ENCODE peak calls at places on chromosomes 11 and 22, in eight cellular contexts. Q is coronary artery, X is astrocyte of the spinal cord, S is fibroblast of mammary gland, K is AG10803, F is lower lobe of right lung, J is nephron progenitor cell, P is MM.1S. H is an unnamed sample.

GRCh38 chr11:119055901-119056300 is 1.1 kb downstream of the HYOU1 start:
- DNase-seq in Q (no peak), X (peak), S (peak), K (peak), F (no peak), J (no peak), P (peak), H (no peak)

GRCh38 chr22:38104084-38104483 is 6.4 kb downstream of the BAIAP2L2 start:
- DNase-seq in Q (no peak), X (no peak), S (peak), K (no peak), F (peak), J (no peak), P (peak), H (no peak)

GRCh38 chr22:26806445-26807170 is 149.2 kb downstream of the MIAT start:
- DNase-seq in Q (no peak), X (no peak), S (no peak), K (no peak), F (no peak), J (no peak), P (no peak), H (no peak)

GRCh38 chr11:67372232-67372992 is 986 bp downstream of the CLCF1 start:
- DNase-seq in Q (no peak), X (no peak), S (no peak), K (no peak), F (peak), J (peak), P (no peak), H (no peak)

GRCh38 chr11:69664103-69664775 is 10.9 kb downstream of the LTO1 start:
- DNase-seq in Q (no peak), X (no peak), S (no peak), K (no peak), F (peak), J (no peak), P (no peak), H (no peak)

GRCh38 chr22:46335201-46336118 is at the start of gene TRMU:
- DNase-seq in Q (peak), X (peak), S (peak), K (peak), F (peak), J (peak), P (peak), H (peak)

GRCh38 chr22:48520888-48521600 is 1306.6 kb downstream of the BRD1 start:
- DNase-seq in Q (no peak), X (no peak), S (no peak), K (no peak), F (no peak), J (no peak), P (no peak), H (no peak)

GRCh38 chr11:121929581-121929980 is 186.4 kb downstream of the BLID start:
- DNase-seq in Q (no peak), X (peak), S (peak), K (peak), F (no peak), J (peak), P (no peak), H (no peak)

GRCh38 chr11:74988541-74989268 is at the start of gene NEU3:
- DNase-seq in Q (peak), X (peak), S (peak), K (peak), F (peak), J (peak), P (peak), H (peak)

GRCh38 chr11:121248496-121248895 is 44.1 kb upstream of the SC5D start:
- DNase-seq in Q (no peak), X (no peak), S (no peak), K (no peak), F (no peak), J (no peak), P (no peak), H (no peak)

GRCh38 chr11:83284501-83285051 is 1.6 kb downstream of the CCDC90B start:
- DNase-seq in Q (no peak), X (no peak), S (no peak), K (no peak), F (no peak), J (no peak), P (no peak), H (no peak)

GRCh38 chr11:3021125-3021524 is 29.0 kb upstream of the NAP1L4 start:
- DNase-seq in Q (no peak), X (no peak), S (peak), K (no peak), F (no peak), J (peak), P (peak), H (peak)

GRCh38 chr11:114719562-114719961 is 41.2 kb downstream of the NXPE2 start:
- DNase-seq in Q (no peak), X (no peak), S (no peak), K (no peak), F (no peak), J (no peak), P (no peak), H (no peak)

GRCh38 chr11:1516273-1517067 is 29.9 kb upstream of the MOB2 start:
- DNase-seq in Q (no peak), X (peak), S (no peak), K (peak), F (peak), J (no peak), P (no peak), H (no peak)

GRCh38 chr22:50104149-50104548 is 14.3 kb downstream of the MOV10L1 start:
- DNase-seq in Q (no peak), X (no peak), S (no peak), K (no peak), F (no peak), J (no peak), P (no peak), H (no peak)

GRCh38 chr22:23305922-23306374 is 125.6 kb downstream of the BCR start:
- DNase-seq in Q (peak), X (peak), S (peak), K (peak), F (peak), J (no peak), P (no peak), H (no peak)

GRCh38 chr11:103923473-103923931 is 112.9 kb upstream of the DDI1 start:
- DNase-seq in Q (no peak), X (no peak), S (no peak), K (peak), F (no peak), J (no peak), P (no peak), H (no peak)

GRCh38 chr11:59551651-59552521 is 40.5 kb downstream of the OR4D9 start:
- DNase-seq in Q (no peak), X (peak), S (peak), K (peak), F (no peak), J (peak), P (no peak), H (no peak)

GRCh38 chr11:113991170-113991569 is 16.3 kb downstream of the HTR3A start:
- DNase-seq in Q (no peak), X (peak), S (peak), K (no peak), F (no peak), J (peak), P (peak), H (no peak)

GRCh38 chr22:24926849-24927579 is 19.5 kb downstream of the LHFPL7 start:
- DNase-seq in Q (no peak), X (peak), S (peak), K (no peak), F (no peak), J (no peak), P (no peak), H (no peak)

GRCh38 chr11:22657101-22657694 is 9.2 kb upstream of the GAS2 start:
- DNase-seq in Q (no peak), X (no peak), S (no peak), K (no peak), F (no peak), J (no peak), P (no peak), H (peak)

GRCh38 chr11:83054904-83055380 is 16.8 kb downstream of the RAB30 start:
- DNase-seq in Q (no peak), X (no peak), S (no peak), K (no peak), F (no peak), J (no peak), P (peak), H (no peak)

DNA sequence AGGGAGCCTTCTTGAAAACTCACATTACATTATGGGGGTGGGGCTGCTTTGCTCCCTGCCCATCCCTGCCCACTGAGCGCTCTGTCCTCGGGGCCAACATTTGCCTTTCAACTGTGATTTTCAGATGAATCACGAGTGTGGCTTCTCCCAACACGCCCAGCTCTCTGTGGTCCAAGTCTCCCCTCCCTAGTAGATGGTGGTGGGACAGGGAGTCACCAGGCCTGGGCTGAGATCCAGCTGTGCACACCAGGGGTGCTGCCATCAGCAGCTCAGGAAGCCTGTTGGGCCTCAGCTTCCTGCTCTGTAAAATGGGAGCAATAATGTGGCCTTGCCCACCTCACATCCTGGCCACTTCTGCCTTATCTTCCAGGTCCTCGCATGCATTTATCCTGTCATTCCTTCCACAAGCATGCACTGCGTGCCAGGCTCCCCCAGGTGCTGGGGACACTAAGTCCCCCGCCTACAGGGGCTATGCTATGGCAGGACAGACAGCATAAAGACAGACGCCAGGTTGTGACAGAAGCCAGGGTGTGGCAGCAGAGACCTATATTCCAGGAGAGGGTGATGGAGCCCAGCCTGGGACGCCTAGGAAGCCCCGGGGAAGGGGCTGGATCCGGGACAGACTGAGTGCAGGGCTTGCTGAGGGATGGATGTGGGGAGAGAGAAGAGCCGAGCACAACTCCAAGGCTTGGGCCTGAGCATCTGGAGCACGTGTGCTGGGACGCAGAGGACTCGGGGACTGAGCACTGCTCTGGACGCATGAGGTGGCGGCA is 30.5 kb downstream of the NFAM1 start:
- DNase-seq in Q (no peak), X (no peak), S (no peak), K (no peak), F (no peak), J (no peak), P (no peak), H (no peak)
- TF ChIP-seq CTCF in Q (no peak), X (no peak), S (no peak), K (no peak), F (no peak), J (no peak), P (no peak), H (no peak)

DNA sequence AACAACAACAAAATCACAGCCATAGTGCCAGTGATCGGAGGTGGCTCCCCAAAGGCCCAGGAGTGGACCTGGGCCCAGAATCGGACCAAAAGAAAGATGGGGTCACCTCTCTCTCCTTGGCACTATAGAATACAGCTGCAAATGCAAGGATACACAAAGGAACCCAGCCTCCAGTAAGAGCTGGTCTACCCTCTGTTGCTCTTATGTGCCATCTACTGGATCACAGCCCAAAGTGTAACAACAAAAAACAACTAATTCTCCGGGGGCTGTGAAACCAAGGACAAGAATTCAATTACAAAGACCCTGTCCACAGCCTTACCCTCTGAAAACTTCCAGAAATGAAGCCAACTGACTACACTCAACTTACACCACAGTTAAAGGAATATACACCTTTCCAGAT is 21.6 kb downstream of the OR8G5 start:
- DNase-seq in Q (no peak), X (no peak), S (no peak), K (no peak), F (no peak), J (no peak), P (no peak), H (no peak)
- TF ChIP-seq CTCF in Q (no peak), X (peak), S (no peak), K (no peak), F (no peak), J (no peak), P (peak), H (no peak)

GRCh38 chr11:65773784-65774411 is 6.9 kb downstream of the AP5B1 start:
- DNase-seq in Q (no peak), X (no peak), S (peak), K (no peak), F (no peak), J (no peak), P (no peak), H (peak)
- TF ChIP-seq CTCF in Q (no peak), X (no peak), S (peak), K (peak), F (no peak), J (no peak), P (peak), H (no peak)

GRCh38 chr11:18526130-18526520 is 617 bp downstream of the TSG101 start:
- DNase-seq in Q (no peak), X (no peak), S (no peak), K (no peak), F (no peak), J (no peak), P (no peak), H (no peak)

GRCh38 chr11:18524248-18524647 is 2.5 kb downstream of the TSG101 start:
- DNase-seq in Q (no peak), X (no peak), S (no peak), K (no peak), F (no peak), J (no peak), P (no peak), H (no peak)

GRCh38 chr11:18523079-18523478 is 3.7 kb downstream of the TSG101 start:
- DNase-seq in Q (no peak), X (no peak), S (no peak), K (no peak), F (no peak), J (no peak), P (no peak), H (no peak)

GRCh38 chr11:18521123-18521522 is 5.6 kb downstream of the TSG101 start:
- DNase-seq in Q (no peak), X (no peak), S (no peak), K (no peak), F (no peak), J (no peak), P (no peak), H (no peak)

DNA sequence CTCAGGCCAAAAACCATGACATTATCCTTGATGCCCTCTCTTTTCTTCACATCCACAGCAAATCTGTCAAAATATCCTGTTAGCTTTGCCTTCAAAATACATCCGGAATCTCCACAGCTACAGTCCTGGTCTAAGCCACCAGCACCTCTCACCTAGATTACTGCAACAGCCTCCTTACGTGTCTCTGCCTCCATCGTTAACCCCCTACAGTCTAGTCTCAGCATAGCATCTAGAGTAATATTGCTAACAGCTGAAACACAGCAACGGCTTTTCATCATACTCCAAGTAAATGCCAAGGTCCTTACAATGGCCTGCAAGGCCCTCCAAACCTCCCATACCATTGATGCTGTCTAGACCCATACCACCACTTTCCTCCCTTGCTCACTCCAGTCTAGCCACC is 4.4 kb downstream of the TSG101 start:
- DNase-seq in Q (no peak), X (no peak), S (peak), K (peak), F (no peak), J (no peak), P (no peak), H (no peak)
- TF ChIP-seq CTCF in Q (no peak), X (peak), S (peak), K (peak), F (no peak), J (no peak), P (peak), H (no peak)

GRCh38 chr11:27191061-27191460 is 150.4 kb downstream of the BBOX1 start:
- DNase-seq in Q (no peak), X (no peak), S (no peak), K (no peak), F (no peak), J (no peak), P (no peak), H (no peak)

GRCh38 chr11:27187848-27188621 is 147.4 kb downstream of the BBOX1 start:
- DNase-seq in Q (no peak), X (no peak), S (no peak), K (no peak), F (no peak), J (no peak), P (no peak), H (no peak)

GRCh38 chr11:27184458-27185312 is 144.1 kb downstream of the BBOX1 start:
- DNase-seq in Q (no peak), X (no peak), S (no peak), K (peak), F (no peak), J (no peak), P (no peak), H (no peak)

GRCh38 chr11:27183672-27184457 is 143.2 kb downstream of the BBOX1 start:
- DNase-seq in Q (no peak), X (peak), S (peak), K (peak), F (no peak), J (peak), P (peak), H (peak)

DNA sequence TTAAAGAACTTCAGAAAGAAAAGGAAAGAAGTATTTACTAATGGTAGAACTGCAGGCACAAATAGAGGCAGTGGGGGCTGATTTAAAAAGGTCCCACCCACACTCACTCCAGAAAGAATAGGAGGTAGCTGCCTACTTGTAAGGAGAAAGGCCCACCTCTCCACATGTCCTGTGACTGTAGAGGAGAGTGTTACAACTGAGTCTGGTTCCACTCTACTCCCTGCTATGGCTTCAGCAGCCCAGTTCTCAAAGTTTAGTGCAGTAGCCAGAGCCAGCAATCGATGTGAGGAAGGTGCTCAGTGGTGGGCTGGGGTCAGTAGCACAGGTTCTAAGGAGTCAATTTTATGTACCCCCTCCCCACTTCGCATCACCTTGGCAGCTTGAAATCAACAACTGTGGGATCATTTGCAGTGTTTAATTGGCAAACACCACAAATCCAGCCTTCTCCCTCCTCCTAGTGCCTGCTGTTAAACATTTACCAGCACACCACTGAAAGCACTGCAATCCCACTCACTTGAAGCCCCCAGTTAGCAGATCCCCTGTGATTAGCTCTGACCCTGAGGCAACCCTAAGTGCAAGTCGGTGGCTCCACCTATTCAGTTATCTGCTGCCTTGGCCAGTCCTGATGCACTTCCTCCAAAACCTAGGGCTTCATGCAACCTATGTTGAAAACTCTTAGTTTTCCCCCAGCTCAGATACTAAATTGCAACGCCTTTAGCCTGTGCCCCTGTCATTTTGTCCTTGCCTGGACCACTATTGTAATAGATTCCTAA is 146.6 kb downstream of the BBOX1 start:
- DNase-seq in Q (no peak), X (no peak), S (no peak), K (no peak), F (no peak), J (no peak), P (no peak), H (no peak)
- TF ChIP-seq CTCF in Q (no peak), X (no peak), S (no peak), K (no peak), F (no peak), J (no peak), P (no peak), H (no peak)

H was measured in GM10248.